ENCODE peak calls at places on chromosomes 4 and X, in nine cellular contexts. U is HFF-Myc, V is GM03348, R is IMR-90, D is ACHN, N is AG04450, C is T-helper 9 cell, H is progenitor cell of endocrine pancreas, W is fibroblast of mammary gland. M is an unnamed sample.

GRCh38 chrX:143500751-143501150 is 16.5 kb downstream of the SPANXN3 start:
- DNase-seq in U (no peak), V (no peak), R (no peak), D (no peak), N (no peak), C (no peak), H (no peak), W (no peak), M (peak)

GRCh38 chrX:72245461-72246089 is 6.7 kb upstream of the ERCC6L start:
- DNase-seq in U (peak), V (peak), R (peak), D (peak), N (no peak), C (peak), H (peak), W (peak), M (peak)

GRCh38 chr4:8089862-8090261 is 68.8 kb downstream of the ABLIM2 start:
- DNase-seq in U (no peak), V (no peak), R (no peak), D (no peak), N (no peak), C (no peak), H (no peak), W (no peak), M (no peak)

GRCh38 chr4:182922551-182923284 is 5.5 kb upstream of the DCTD start:
- DNase-seq in U (no peak), V (no peak), R (peak), D (peak), N (no peak), C (no peak), H (no peak), W (no peak), M (peak)

GRCh38 chr4:25879587-25879986 is 16.8 kb upstream of the SEL1L3 start:
- DNase-seq in U (no peak), V (no peak), R (no peak), D (no peak), N (no peak), C (no peak), H (no peak), W (no peak), M (no peak)

GRCh38 chr4:61210186-61210939 is 10.2 kb downstream of the ADGRL3 start:
- DNase-seq in U (no peak), V (no peak), R (no peak), D (no peak), N (no peak), C (no peak), H (no peak), W (no peak), M (peak)

GRCh38 chrX:57985951-57986350 is 75.7 kb upstream of the ZXDA start:
- DNase-seq in U (no peak), V (no peak), R (no peak), D (no peak), N (no peak), C (no peak), H (no peak), W (no peak), M (no peak)

GRCh38 chr4:184416913-184417734 is 57.2 kb downstream of the IRF2 start:
- DNase-seq in U (no peak), V (no peak), R (peak), D (peak), N (no peak), C (no peak), H (no peak), W (peak), M (peak)

GRCh38 chr4:5976431-5976830 is 41.8 kb downstream of the C4orf50 start:
- DNase-seq in U (no peak), V (no peak), R (no peak), D (no peak), N (no peak), C (no peak), H (no peak), W (no peak), M (no peak)

GRCh38 chr4:58127680-58128079 is 1017.5 kb upstream of the IGFBP7 start:
- DNase-seq in U (no peak), V (no peak), R (no peak), D (no peak), N (no peak), C (no peak), H (no peak), W (no peak), M (no peak)

GRCh38 chr4:130124066-130124465 is 1028.1 kb downstream of the C4orf33 start:
- DNase-seq in U (no peak), V (no peak), R (no peak), D (no peak), N (no peak), C (no peak), H (no peak), W (no peak), M (no peak)

GRCh38 chr4:122489061-122489460 is 32.5 kb upstream of the IL2 start:
- DNase-seq in U (no peak), V (no peak), R (no peak), D (no peak), N (no peak), C (no peak), H (no peak), W (no peak), M (no peak)

GRCh38 chrX:42219231-42219630 is 295.9 kb upstream of the CASK start:
- DNase-seq in U (no peak), V (no peak), R (no peak), D (peak), N (no peak), C (no peak), H (no peak), W (no peak), M (no peak)

GRCh38 chr4:112145326-112145819 is at the start of gene FAM241A:
- DNase-seq in U (no peak), V (peak), R (peak), D (peak), N (peak), C (peak), H (peak), W (peak), M (peak)

GRCh38 chrX:101219116-101219839 is at the start of gene DRP2:
- DNase-seq in U (no peak), V (peak), R (peak), D (no peak), N (no peak), C (no peak), H (no peak), W (peak), M (no peak)

GRCh38 chr4:186789671-186790070 is 66.0 kb upstream of the FAT1 start:
- DNase-seq in U (no peak), V (peak), R (peak), D (no peak), N (peak), C (no peak), H (no peak), W (no peak), M (no peak)

GRCh38 chrX:40504801-40505605 is 75.8 kb upstream of the ATP6AP2 start:
- DNase-seq in U (peak), V (peak), R (peak), D (peak), N (peak), C (no peak), H (no peak), W (peak), M (peak)

GRCh38 chr4:176780995-176781738 is 11.6 kb downstream of the VEGFC start:
- DNase-seq in U (no peak), V (no peak), R (no peak), D (no peak), N (no peak), C (no peak), H (no peak), W (peak), M (peak)

GRCh38 chr4:7295917-7296660 is 103.8 kb downstream of the SORCS2 start:
- DNase-seq in U (no peak), V (peak), R (peak), D (peak), N (no peak), C (no peak), H (no peak), W (peak), M (peak)

GRCh38 chr4:41611881-41612871 is 74.2 kb downstream of the LIMCH1 start:
- DNase-seq in U (no peak), V (peak), R (peak), D (peak), N (no peak), C (no peak), H (no peak), W (no peak), M (peak)

GRCh38 chr4:85952982-85953650 is 406.7 kb downstream of the MAPK10 start:
- DNase-seq in U (no peak), V (no peak), R (no peak), D (no peak), N (no peak), C (no peak), H (no peak), W (no peak), M (peak)

GRCh38 chrX:37818031-37818430 is 29.3 kb downstream of the DYNLT3 start:
- DNase-seq in U (no peak), V (no peak), R (no peak), D (no peak), N (no peak), C (no peak), H (no peak), W (no peak), M (no peak)

GRCh38 chr4:89469930-89470375 is 162.4 kb upstream of the GPRIN3 start:
- DNase-seq in U (peak), V (peak), R (peak), D (peak), N (peak), C (no peak), H (no peak), W (peak), M (peak)

GRCh38 chr4:169530048-169530447 is 82.3 kb downstream of the NEK1 start:
- DNase-seq in U (no peak), V (no peak), R (no peak), D (no peak), N (no peak), C (no peak), H (no peak), W (no peak), M (peak)

GRCh38 chr4:173880897-173881296 is 350.9 kb upstream of the HAND2 start:
- DNase-seq in U (no peak), V (no peak), R (no peak), D (no peak), N (no peak), C (no peak), H (no peak), W (no peak), M (no peak)

GRCh38 chr4:126182801-126183200 is 868.0 kb downstream of the FAT4 start:
- DNase-seq in U (no peak), V (no peak), R (peak), D (no peak), N (peak), C (no peak), H (no peak), W (no peak), M (no peak)

GRCh38 chr4:2243682-2244380 is 1.9 kb upstream of the HAUS3 start:
- DNase-seq in U (no peak), V (no peak), R (peak), D (peak), N (no peak), C (no peak), H (peak), W (peak), M (peak)

GRCh38 chrX:136816970-136817369 is 36.2 kb upstream of the ARHGEF6 start:
- DNase-seq in U (no peak), V (peak), R (peak), D (no peak), N (no peak), C (no peak), H (no peak), W (peak), M (no peak)